ENCODE peak calls at places on chromosomes 3 and 15, in six cellular contexts. S is Caco-2, X is uterus, K is stomach, C is HL-60, R is Peyer's patch. V is an unnamed sample.

GRCh38 chr3:194134231-194134756 is 1.7 kb upstream of the HES1 start:
- DNase-seq in X (no peak), K (peak), S (no peak), R (peak), C (peak), V (peak)

GRCh38 chr3:37999836-38000235 is 9.2 kb downstream of the VILL start:
- DNase-seq in C (no peak), K (peak), X (no peak), S (no peak), R (no peak), V (no peak)

GRCh38 chr15:92898988-92899909 is 875 bp upstream of the CHD2 start:
- DNase-seq in K (no peak), X (no peak), C (peak), S (no peak), R (no peak), V (no peak)

GRCh38 chr3:49805367-49805782 is 2.3 kb downstream of the INKA1 start:
- DNase-seq in S (no peak), K (peak), X (peak), R (peak), C (peak), V (peak)

GRCh38 chr3:192899540-192899982 is 18.1 kb downstream of the MB21D2 start:
- DNase-seq in S (no peak), C (no peak), R (no peak), K (no peak), X (no peak), V (no peak)

GRCh38 chr3:63576826-63577225 is 75.6 kb upstream of the SNTN start:
- DNase-seq in C (no peak), R (no peak), K (no peak), S (peak), X (no peak), V (no peak)

GRCh38 chr15:28923726-28924280 is 38.0 kb downstream of the APBA2 start:
- DNase-seq in S (no peak), R (no peak), X (no peak), C (no peak), K (no peak), V (no peak)

GRCh38 chr3:98722389-98722788 is 40.8 kb upstream of the ST3GAL6 start:
- DNase-seq in S (no peak), R (no peak), X (no peak), C (no peak), K (no peak), V (no peak)

GRCh38 chr3:134312873-134313838 is 61.1 kb downstream of the AMOTL2 start:
- DNase-seq in S (no peak), K (peak), R (no peak), C (no peak), X (peak), V (peak)

GRCh38 chr15:66405605-66406004 is 18.9 kb downstream of the MAP2K1 start:
- DNase-seq in X (no peak), C (no peak), R (no peak), S (no peak), K (no peak), V (no peak)

GRCh38 chr3:21390856-21391255 is 360.2 kb downstream of the ZNF385D start:
- DNase-seq in R (no peak), S (no peak), X (no peak), C (no peak), K (no peak), V (no peak)

GRCh38 chr3:64109438-64109837 is 86.1 kb upstream of the PSMD6 start:
- DNase-seq in X (no peak), C (no peak), R (no peak), K (no peak), S (peak), V (no peak)

GRCh38 chr3:127479449-127479848 is 111.1 kb downstream of the TPRA1 start:
- DNase-seq in C (no peak), X (no peak), S (peak), R (no peak), K (no peak), V (no peak)

GRCh38 chr3:179063945-179064560 is 7.6 kb downstream of the ZMAT3 start:
- DNase-seq in K (no peak), S (no peak), C (no peak), R (no peak), X (no peak), V (no peak)

GRCh38 chr15:101556273-101556672 is 66.8 kb upstream of the PCSK6 start:
- DNase-seq in X (no peak), C (no peak), S (no peak), R (no peak), K (no peak), V (no peak)

GRCh38 chr3:133097214-133097613 is 59.0 kb downstream of the TMEM108 start:
- DNase-seq in R (no peak), K (no peak), C (no peak), X (no peak), S (no peak), V (no peak)

GRCh38 chr3:14077310-14077709 is 47.4 kb downstream of the CHCHD4 start:
- DNase-seq in X (no peak), R (no peak), K (no peak), S (no peak), C (no peak), V (no peak)

GRCh38 chr3:41893977-41894376 is 67.9 kb downstream of the ULK4 start:
- DNase-seq in X (no peak), R (no peak), K (no peak), S (no peak), C (peak), V (peak)

GRCh38 chr3:48694610-48695051 is 8.9 kb upstream of the NCKIPSD start:
- DNase-seq in R (no peak), S (no peak), X (peak), K (peak), C (no peak), V (no peak)

GRCh38 chr15:57320543-57321220 is 55.6 kb upstream of the CGNL1 start:
- DNase-seq in R (no peak), S (no peak), C (no peak), X (no peak), K (no peak), V (no peak)

GRCh38 chr3:72340476-72341379 is 507.5 kb downstream of the SHQ1 start:
- DNase-seq in K (no peak), X (peak), R (no peak), C (no peak), S (no peak), V (no peak)

GRCh38 chr15:67186226-67186649 is 68.2 kb downstream of the AAGAB start:
- DNase-seq in K (no peak), X (peak), C (peak), S (no peak), R (no peak), V (no peak)

GRCh38 chr15:49863431-49864205 is 242.8 kb downstream of the DTWD1 start:
- DNase-seq in X (no peak), K (no peak), C (no peak), S (no peak), R (no peak), V (no peak)

GRCh38 chr3:71299160-71299559 is 284.4 kb downstream of the FOXP1 start:
- DNase-seq in S (no peak), C (no peak), R (no peak), X (no peak), K (no peak), V (no peak)

GRCh38 chr3:8589880-8590556 is 54.6 kb downstream of the SSUH2 start:
- DNase-seq in X (no peak), C (no peak), R (no peak), K (no peak), S (no peak), V (no peak)

GRCh38 chr15:58361291-58361759 is 70.5 kb upstream of the LIPC start:
- DNase-seq in C (peak), R (no peak), S (no peak), K (no peak), X (no peak), V (no peak)

GRCh38 chr3:189053327-189053726 is 118.4 kb upstream of the TPRG1 start:
- DNase-seq in K (no peak), R (no peak), C (no peak), X (no peak), S (no peak), V (no peak)

DNA sequence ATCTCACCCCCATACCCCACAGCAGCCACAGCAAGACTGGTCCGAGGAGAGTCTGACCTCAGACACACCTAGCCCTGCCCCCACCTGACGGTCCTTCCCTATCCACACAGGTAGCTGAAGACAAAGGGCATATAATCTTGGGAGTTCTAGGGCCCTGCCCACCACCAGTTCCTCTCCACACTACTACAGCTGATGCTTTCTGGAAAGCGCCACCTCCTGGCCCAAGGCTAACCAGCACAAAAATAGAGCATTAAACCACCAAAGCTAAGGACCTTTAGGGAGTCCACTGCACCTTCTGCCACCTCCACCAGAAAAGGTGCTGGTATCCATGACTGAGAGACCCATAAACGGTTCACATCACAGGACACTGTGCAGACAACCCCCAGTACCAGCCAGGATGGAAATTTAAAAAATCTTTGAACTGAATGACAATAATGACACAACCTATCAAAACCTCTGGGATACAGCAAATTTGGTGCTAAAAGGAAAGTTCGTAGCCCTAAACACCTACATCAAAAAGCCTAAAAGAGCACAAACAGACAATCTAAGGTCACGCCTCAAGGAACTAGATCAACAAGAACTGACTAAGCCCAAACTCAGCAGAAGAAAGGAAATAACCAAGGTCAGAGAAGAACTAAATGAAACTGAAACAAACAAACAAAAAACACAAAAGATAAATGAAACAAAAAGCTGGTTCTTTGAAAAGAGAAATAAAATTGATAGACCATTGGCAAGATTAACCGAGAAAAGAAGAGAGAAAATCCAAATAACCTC is 122.1 kb upstream of the TPRG1 start:
- DNase-seq in R (no peak), S (no peak), X (no peak), C (no peak), K (no peak), V (no peak)
- TF ChIP-seq CTCF in R (no peak), S (no peak), X (no peak), C (no peak), K (no peak), V (peak)

GRCh38 chr3:112303811-112304325 is 9.9 kb upstream of the SLC9C1 start:
- DNase-seq in R (peak), C (peak), S (no peak), K (no peak), X (peak), V (peak)

GRCh38 chr3:112302061-112302830 is 8.2 kb upstream of the SLC9C1 start:
- DNase-seq in X (no peak), C (no peak), S (no peak), K (no peak), R (no peak), V (peak)

GRCh38 chr3:112306825-112307224 is 12.8 kb upstream of the SLC9C1 start:
- DNase-seq in K (no peak), C (no peak), X (no peak), S (no peak), R (no peak), V (no peak)

GRCh38 chr3:112302881-112303761 is 9.1 kb upstream of the SLC9C1 start:
- DNase-seq in C (no peak), R (no peak), K (no peak), X (no peak), S (no peak), V (peak)

GRCh38 chr3:112304611-112305010 is 10.6 kb upstream of the SLC9C1 start:
- DNase-seq in K (no peak), R (no peak), C (no peak), S (no peak), X (no peak), V (peak)
- TF ChIP-seq CTCF in K (no peak), R (peak), C (no peak), S (no peak), X (no peak), V (peak)

GRCh38 chr15:63502137-63502801 is 2.1 kb upstream of the USP3 start:
- DNase-seq in R (no peak), C (no peak), S (no peak), X (no peak), K (peak), V (no peak)
- TF ChIP-seq CTCF in R (no peak), C (no peak), S (no peak), X (no peak), K (no peak), V (no peak)

GRCh38 chr15:74543583-74543982 is 2.6 kb downstream of the ARID3B start:
- DNase-seq in R (no peak), X (no peak), C (no peak), K (no peak), S (no peak), V (no peak)

GRCh38 chr15:74545061-74545460 is 4.0 kb downstream of the ARID3B start:
- DNase-seq in C (no peak), S (no peak), X (no peak), K (no peak), R (no peak), V (no peak)

GRCh38 chr15:74543043-74543422 is 2.0 kb downstream of the ARID3B start:
- DNase-seq in C (no peak), X (no peak), S (no peak), K (no peak), R (no peak), V (no peak)

GRCh38 chr15:74548236-74548635 is 7.2 kb downstream of the ARID3B start:
- DNase-seq in C (no peak), K (no peak), X (no peak), S (no peak), R (no peak), V (no peak)

DNA sequence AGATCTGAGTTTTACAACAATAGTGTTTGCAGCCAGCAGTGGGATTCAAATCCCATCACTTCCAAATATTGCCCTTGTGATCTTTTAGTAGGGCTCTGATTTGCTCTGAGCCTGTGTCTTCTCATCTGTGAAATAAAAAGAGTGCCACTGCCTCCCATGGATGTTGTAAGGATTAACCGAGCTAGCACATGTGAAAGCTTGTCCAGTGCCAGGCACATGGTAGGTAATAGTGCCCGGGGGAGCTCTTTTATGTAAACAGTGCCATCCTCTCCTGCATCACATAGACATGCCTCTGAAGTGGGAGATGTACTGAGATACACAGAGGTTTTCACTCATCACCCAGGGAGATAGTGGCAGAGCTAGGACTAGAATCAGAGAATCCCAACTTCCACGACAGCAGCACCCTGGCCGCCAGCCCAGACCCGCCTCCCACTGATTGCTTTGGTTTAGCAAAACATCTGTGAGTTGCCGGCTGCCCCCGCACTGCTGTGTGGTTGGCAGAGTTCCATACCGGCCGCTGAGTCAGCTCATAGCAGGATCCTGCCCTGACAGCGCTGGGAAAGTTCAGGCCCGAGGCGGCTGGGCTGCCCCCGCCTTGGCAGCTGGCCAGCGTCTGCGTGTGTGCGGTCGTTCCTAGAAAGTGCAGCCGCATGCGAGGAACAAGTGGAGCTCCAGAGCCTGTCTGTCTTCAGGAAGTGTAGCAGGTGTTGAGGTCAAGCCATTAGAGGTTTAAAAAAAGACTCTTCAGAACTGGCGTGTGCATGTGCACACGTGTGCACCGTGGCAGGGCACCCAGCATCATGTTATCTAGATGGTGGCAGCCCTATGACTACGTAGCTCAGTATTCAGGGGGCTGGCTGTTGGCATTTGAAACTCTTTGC is 5.0 kb downstream of the ARID3B start:
- DNase-seq in C (peak), R (peak), S (no peak), K (peak), X (peak), V (no peak)
- TF ChIP-seq CTCF in C (no peak), R (no peak), S (no peak), K (no peak), X (no peak), V (no peak)